ENCODE peak calls at places on chromosome 11, in six cellular contexts. One of them, this sample, is unnamed.

GRCh38 chr11:70205049-70205725 is 2.1 kb downstream of the FADD start:
- DNase-seq in BE2C: no peak
- DNase-seq in spleen: peak; percentile 67
- DNase-seq in AG10803: peak; percentile 13
- DNase-seq in heart left ventricle: no peak
- DNase-seq in PC-3: no peak
- DNase-seq in this sample: no peak

GRCh38 chr11:122917311-122917710 is 34.8 kb downstream of the JHY start:
- DNase-seq in BE2C: no peak
- DNase-seq in PC-3: peak; percentile 91
- DNase-seq in spleen: no peak
- DNase-seq in heart left ventricle: no peak
- DNase-seq in AG10803: peak; percentile 43
- DNase-seq in this sample: no peak

GRCh38 chr11:112255075-112255739 is 5.5 kb downstream of the PLET1 start:
- DNase-seq in heart left ventricle: no peak
- DNase-seq in BE2C: no peak
- DNase-seq in PC-3: peak; percentile 94
- DNase-seq in AG10803: peak; percentile 61
- DNase-seq in spleen: no peak
- DNase-seq in this sample: no peak

GRCh38 chr11:73257342-73258103 is 14.6 kb upstream of the P2RY6 start:
- DNase-seq in BE2C: no peak
- DNase-seq in heart left ventricle: no peak
- DNase-seq in PC-3: peak; percentile 94
- DNase-seq in spleen: no peak
- DNase-seq in AG10803: peak; percentile 97
- DNase-seq in this sample: no peak

GRCh38 chr11:57791321-57792059 is 29.9 kb downstream of the CTNND1 start:
- DNase-seq in BE2C: no peak
- DNase-seq in spleen: peak; percentile 82
- DNase-seq in PC-3: no peak
- DNase-seq in heart left ventricle: no peak
- DNase-seq in AG10803: no peak
- DNase-seq in this sample: no peak

GRCh38 chr11:7348432-7349298 is 97.0 kb downstream of the SYT9 start:
- DNase-seq in PC-3: peak; percentile 14
- DNase-seq in spleen: no peak
- DNase-seq in BE2C: peak; percentile 71
- DNase-seq in heart left ventricle: no peak
- DNase-seq in AG10803: no peak
- DNase-seq in this sample: no peak

GRCh38 chr11:119509969-119510401 is 87.0 kb upstream of the THY1 start:
- DNase-seq in BE2C: peak; percentile 70
- DNase-seq in heart left ventricle: peak; percentile 67
- DNase-seq in AG10803: peak; percentile 89
- DNase-seq in spleen: no peak
- DNase-seq in PC-3: peak; percentile 67
- DNase-seq in this sample: peak; percentile 87

GRCh38 chr11:108984548-108984947 is 319.7 kb downstream of the DDX10 start:
- DNase-seq in spleen: no peak
- DNase-seq in AG10803: no peak
- DNase-seq in PC-3: no peak
- DNase-seq in BE2C: no peak
- DNase-seq in heart left ventricle: no peak
- DNase-seq in this sample: no peak

GRCh38 chr11:130086627-130087026 is 16.9 kb downstream of the APLP2 start:
- DNase-seq in heart left ventricle: no peak
- DNase-seq in PC-3: no peak
- DNase-seq in BE2C: no peak
- DNase-seq in spleen: no peak
- DNase-seq in AG10803: no peak
- DNase-seq in this sample: no peak

GRCh38 chr11:14417186-14417585 is 58.2 kb upstream of the RRAS2 start:
- DNase-seq in BE2C: no peak
- DNase-seq in AG10803: peak; percentile 79
- DNase-seq in spleen: no peak
- DNase-seq in heart left ventricle: no peak
- DNase-seq in PC-3: no peak
- DNase-seq in this sample: no peak

GRCh38 chr11:85805387-85805786 is 5.6 kb downstream of the SYTL2 start:
- DNase-seq in PC-3: no peak
- DNase-seq in spleen: no peak
- DNase-seq in BE2C: no peak
- DNase-seq in AG10803: peak; percentile 55
- DNase-seq in heart left ventricle: no peak
- DNase-seq in this sample: no peak

GRCh38 chr11:3000032-3000961 is 8.2 kb upstream of the NAP1L4 start:
- DNase-seq in BE2C: peak; percentile 84
- DNase-seq in heart left ventricle: peak; percentile 88
- DNase-seq in PC-3: no peak
- DNase-seq in spleen: no peak
- DNase-seq in AG10803: no peak
- DNase-seq in this sample: no peak

GRCh38 chr11:109729761-109730160 is 307.8 kb downstream of the C11orf87 start:
- DNase-seq in heart left ventricle: no peak
- DNase-seq in AG10803: no peak
- DNase-seq in BE2C: no peak
- DNase-seq in PC-3: no peak
- DNase-seq in spleen: no peak
- DNase-seq in this sample: no peak

GRCh38 chr11:67499808-67500793 is 5.1 kb downstream of the PITPNM1 start:
- DNase-seq in PC-3: no peak
- DNase-seq in heart left ventricle: no peak
- DNase-seq in AG10803: no peak
- DNase-seq in spleen: peak; percentile 72
- DNase-seq in BE2C: no peak
- DNase-seq in this sample: peak; percentile 44

GRCh38 chr11:62402994-62403393 is 15.8 kb upstream of the SCGB1A1 start:
- DNase-seq in AG10803: no peak
- DNase-seq in heart left ventricle: no peak
- DNase-seq in BE2C: no peak
- DNase-seq in PC-3: no peak
- DNase-seq in spleen: no peak
- DNase-seq in this sample: no peak

GRCh38 chr11:93474122-93474521 is 69.1 kb downstream of the SMCO4 start:
- DNase-seq in BE2C: no peak
- DNase-seq in heart left ventricle: no peak
- DNase-seq in AG10803: no peak
- DNase-seq in PC-3: no peak
- DNase-seq in spleen: no peak
- DNase-seq in this sample: no peak

GRCh38 chr11:27216268-27217149 is 146.5 kb downstream of the CCDC34 start:
- DNase-seq in PC-3: no peak
- DNase-seq in spleen: peak; percentile 83
- DNase-seq in BE2C: peak; percentile 26
- DNase-seq in heart left ventricle: peak; percentile 84
- DNase-seq in AG10803: peak; percentile 73
- DNase-seq in this sample: no peak

GRCh38 chr11:14773755-14774154 is 118.3 kb downstream of the CYP2R1 start:
- DNase-seq in heart left ventricle: no peak
- DNase-seq in PC-3: no peak
- DNase-seq in spleen: no peak
- DNase-seq in BE2C: no peak
- DNase-seq in AG10803: no peak
- DNase-seq in this sample: no peak

GRCh38 chr11:19597194-19597593 is 115.4 kb upstream of the NAV2 start:
- DNase-seq in spleen: no peak
- DNase-seq in PC-3: peak; percentile 11
- DNase-seq in BE2C: no peak
- DNase-seq in heart left ventricle: no peak
- DNase-seq in AG10803: peak; percentile 76
- DNase-seq in this sample: no peak

GRCh38 chr11:135075740-135076139 is 663.7 kb upstream of the B3GAT1 start:
- DNase-seq in PC-3: peak; percentile 67
- DNase-seq in heart left ventricle: peak; percentile 47
- DNase-seq in spleen: peak; percentile 81
- DNase-seq in BE2C: peak; percentile 87
- DNase-seq in AG10803: peak; percentile 24
- DNase-seq in this sample: no peak

GRCh38 chr11:122197055-122197987 is 81.3 kb upstream of the BLID start:
- DNase-seq in heart left ventricle: no peak
- DNase-seq in spleen: no peak
- DNase-seq in AG10803: peak; percentile 98
- DNase-seq in BE2C: no peak
- DNase-seq in PC-3: peak; percentile 100
- DNase-seq in this sample: no peak

GRCh38 chr11:25734592-25735211 is 597.2 kb upstream of the ANO3 start:
- DNase-seq in heart left ventricle: no peak
- DNase-seq in spleen: no peak
- DNase-seq in BE2C: no peak
- DNase-seq in PC-3: peak; percentile 58
- DNase-seq in AG10803: no peak
- DNase-seq in this sample: no peak

GRCh38 chr11:71428861-71429435 is 19.2 kb downstream of the DHCR7 start:
- DNase-seq in AG10803: no peak
- DNase-seq in BE2C: no peak
- DNase-seq in PC-3: no peak
- DNase-seq in heart left ventricle: peak; percentile 48
- DNase-seq in spleen: no peak
- DNase-seq in this sample: no peak

GRCh38 chr11:133608496-133608895 is 76.2 kb upstream of the OPCML start:
- DNase-seq in BE2C: no peak
- DNase-seq in heart left ventricle: no peak
- DNase-seq in AG10803: no peak
- DNase-seq in PC-3: no peak
- DNase-seq in spleen: no peak
- DNase-seq in this sample: no peak

DNA sequence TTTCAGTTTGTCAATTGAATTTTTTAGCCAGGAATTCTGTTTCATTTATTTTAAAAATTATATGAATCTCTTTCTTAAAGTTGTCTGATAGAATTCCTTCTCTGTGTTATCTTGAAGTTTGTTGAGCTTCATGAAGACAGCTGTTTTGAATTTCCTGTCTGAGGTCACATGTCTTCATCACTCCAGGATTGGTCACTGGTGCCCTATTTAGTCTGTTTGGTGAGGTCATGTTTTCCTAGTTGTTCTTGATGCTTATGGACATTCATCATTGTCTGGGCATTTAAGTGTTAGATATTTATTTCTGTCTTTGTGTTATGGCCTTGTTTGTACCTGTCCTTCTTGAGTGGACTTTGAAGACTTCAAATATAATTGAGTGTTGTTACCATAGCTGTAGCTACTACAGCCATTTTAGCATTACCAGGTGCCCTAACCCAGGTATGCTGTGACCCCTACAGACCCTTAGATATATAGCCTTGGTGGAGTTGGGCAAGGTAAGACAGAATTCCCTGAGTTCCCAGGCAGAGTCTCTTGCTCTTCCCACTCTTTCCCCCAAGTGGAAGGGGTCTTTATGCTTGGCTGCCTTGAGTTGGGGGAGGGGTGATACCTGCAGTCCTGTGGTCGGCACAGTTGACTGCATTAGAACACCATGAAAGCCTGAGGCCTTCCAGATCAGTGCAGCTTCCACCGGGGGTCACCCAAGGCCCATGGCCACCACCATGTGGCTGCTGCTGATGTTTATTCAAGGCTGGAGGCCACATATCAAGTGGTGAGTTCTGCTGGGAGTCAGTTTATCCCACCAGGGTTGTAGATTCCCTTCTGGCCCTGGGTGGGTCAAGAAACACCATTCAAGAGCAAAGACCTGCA is 229.6 kb downstream of the DYNC2H1 start:
- DNase-seq in AG10803: peak; percentile 44
- DNase-seq in PC-3: peak; percentile 48
- DNase-seq in spleen: no peak
- DNase-seq in heart left ventricle: no peak
- DNase-seq in BE2C: peak; percentile 67
- DNase-seq in this sample: no peak
- TF ChIP-seq CTCF in AG10803: peak; percentile 18
- TF ChIP-seq CTCF in PC-3: peak; percentile 63
- TF ChIP-seq CTCF in spleen: no peak
- TF ChIP-seq CTCF in heart left ventricle: no peak
- TF ChIP-seq CTCF in BE2C: peak; percentile 77
- TF ChIP-seq CTCF in this sample: no peak

DNA sequence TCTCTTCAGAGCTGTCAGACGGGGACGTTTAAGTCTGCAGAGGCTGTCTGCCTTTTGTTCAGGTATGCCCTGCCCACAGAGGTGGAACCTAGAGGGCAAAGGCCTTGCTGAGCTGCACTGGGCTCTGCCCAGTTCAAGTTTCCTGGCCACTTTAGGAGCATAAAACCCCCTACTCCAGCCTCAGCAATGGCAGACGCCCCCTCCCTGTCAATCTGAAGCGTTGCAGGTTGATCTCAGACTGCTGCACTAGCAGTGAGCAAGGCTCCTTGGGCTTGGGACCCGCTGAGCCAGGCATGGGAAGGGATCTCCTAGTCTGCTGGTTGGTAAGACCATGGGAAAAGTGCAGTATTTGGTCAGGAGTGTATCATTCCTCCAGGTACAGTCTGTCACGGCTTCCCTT is 66.6 kb upstream of the TP53I11 start:
- DNase-seq in AG10803: no peak
- DNase-seq in PC-3: no peak
- DNase-seq in heart left ventricle: no peak
- DNase-seq in BE2C: no peak
- DNase-seq in spleen: no peak
- DNase-seq in this sample: no peak
- TF ChIP-seq CTCF in AG10803: no peak
- TF ChIP-seq CTCF in PC-3: peak; percentile 36
- TF ChIP-seq CTCF in heart left ventricle: no peak
- TF ChIP-seq CTCF in BE2C: peak; percentile 20
- TF ChIP-seq CTCF in spleen: no peak
- TF ChIP-seq CTCF in this sample: no peak

GRCh38 chr11:117128289-117128688 is 15.8 kb upstream of the PAFAH1B2 start:
- DNase-seq in PC-3: no peak
- DNase-seq in heart left ventricle: no peak
- DNase-seq in BE2C: no peak
- DNase-seq in AG10803: no peak
- DNase-seq in spleen: peak; percentile 20
- DNase-seq in this sample: no peak
- TF ChIP-seq CTCF in PC-3: no peak
- TF ChIP-seq CTCF in heart left ventricle: no peak
- TF ChIP-seq CTCF in BE2C: no peak
- TF ChIP-seq CTCF in AG10803: no peak
- TF ChIP-seq CTCF in spleen: no peak
- TF ChIP-seq CTCF in this sample: no peak

DNA sequence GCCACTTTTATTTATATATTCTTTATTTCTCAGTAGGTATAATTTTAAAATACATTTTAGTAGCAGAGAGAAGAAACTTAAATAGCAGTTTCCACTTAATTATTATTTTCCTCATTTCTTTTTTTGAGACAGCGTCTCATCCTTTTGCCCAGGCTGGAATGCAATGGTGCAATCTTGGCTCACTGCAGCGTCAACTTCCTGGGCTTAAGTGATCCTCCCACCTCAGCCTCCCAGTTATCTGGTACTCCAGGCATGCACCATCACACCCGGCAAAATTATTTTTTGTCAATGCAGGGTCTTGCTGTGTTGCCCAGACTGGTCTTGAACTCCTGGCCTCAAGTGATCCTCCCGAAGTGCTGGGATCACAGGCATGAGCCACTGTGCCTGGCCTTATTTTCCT is 38.3 kb downstream of the ATG13 start:
- DNase-seq in AG10803: no peak
- DNase-seq in heart left ventricle: no peak
- DNase-seq in PC-3: no peak
- DNase-seq in BE2C: no peak
- DNase-seq in spleen: no peak
- DNase-seq in this sample: no peak
- TF ChIP-seq CTCF in AG10803: no peak
- TF ChIP-seq CTCF in heart left ventricle: no peak
- TF ChIP-seq CTCF in PC-3: no peak
- TF ChIP-seq CTCF in BE2C: no peak
- TF ChIP-seq CTCF in spleen: no peak
- TF ChIP-seq CTCF in this sample: no peak

This sample was measured in CD14-positive monocyte.